ENCODE peak calls at places on chromosome 20, in five cellular contexts. One of them, this sample, is unnamed.

GRCh38 chr20:43746344-43747137 is 19.7 kb upstream of the GTSF1L start:
- DNase-seq in heart left ventricle: no peak
- DNase-seq in endodermal cell: no peak
- DNase-seq in pancreas: no peak
- DNase-seq in IMR-90: no peak
- DNase-seq in this sample: no peak

GRCh38 chr20:63830821-63831593 is at the start of gene ZBTB46:
- DNase-seq in heart left ventricle: peak
- DNase-seq in endodermal cell: peak
- DNase-seq in pancreas: peak
- DNase-seq in IMR-90: peak
- DNase-seq in this sample: no peak

GRCh38 chr20:4158466-4159050 is 143.2 kb upstream of the RNF24 start:
- DNase-seq in heart left ventricle: no peak
- DNase-seq in endodermal cell: no peak
- DNase-seq in pancreas: peak
- DNase-seq in IMR-90: no peak
- DNase-seq in this sample: no peak

GRCh38 chr20:19396466-19397081 is 184.1 kb downstream of the SLC24A3 start:
- DNase-seq in heart left ventricle: no peak
- DNase-seq in endodermal cell: no peak
- DNase-seq in pancreas: no peak
- DNase-seq in IMR-90: no peak
- DNase-seq in this sample: no peak

GRCh38 chr20:36465109-36466080 is 75.9 kb upstream of the MYL9 start:
- DNase-seq in heart left ventricle: no peak
- DNase-seq in endodermal cell: peak
- DNase-seq in pancreas: no peak
- DNase-seq in IMR-90: peak
- DNase-seq in this sample: no peak

GRCh38 chr20:22717466-22717865 is 133.1 kb upstream of the FOXA2 start:
- DNase-seq in heart left ventricle: peak
- DNase-seq in endodermal cell: no peak
- DNase-seq in pancreas: no peak
- DNase-seq in IMR-90: no peak
- DNase-seq in this sample: no peak

GRCh38 chr20:32972181-32973076 is 31.8 kb downstream of the SUN5 start:
- DNase-seq in heart left ventricle: no peak
- DNase-seq in endodermal cell: peak
- DNase-seq in pancreas: no peak
- DNase-seq in IMR-90: no peak
- DNase-seq in this sample: no peak

GRCh38 chr20:14553774-14554524 is 216.5 kb upstream of the FLRT3 start:
- DNase-seq in heart left ventricle: no peak
- DNase-seq in endodermal cell: no peak
- DNase-seq in pancreas: no peak
- DNase-seq in IMR-90: peak
- DNase-seq in this sample: no peak

GRCh38 chr20:4811661-4812181 is 90.0 kb downstream of the PRND start:
- DNase-seq in heart left ventricle: peak
- DNase-seq in endodermal cell: no peak
- DNase-seq in pancreas: no peak
- DNase-seq in IMR-90: no peak
- DNase-seq in this sample: peak

GRCh38 chr20:59565768-59566461 is 38.4 kb upstream of the PHACTR3 start:
- DNase-seq in heart left ventricle: no peak
- DNase-seq in endodermal cell: no peak
- DNase-seq in pancreas: no peak
- DNase-seq in IMR-90: no peak
- DNase-seq in this sample: peak

GRCh38 chr20:16011061-16011460 is 562.2 kb downstream of the KIF16B start:
- DNase-seq in heart left ventricle: no peak
- DNase-seq in endodermal cell: no peak
- DNase-seq in pancreas: no peak
- DNase-seq in IMR-90: no peak
- DNase-seq in this sample: no peak

GRCh38 chr20:6679086-6679485 is 88.4 kb upstream of the BMP2 start:
- DNase-seq in heart left ventricle: no peak
- DNase-seq in endodermal cell: peak
- DNase-seq in pancreas: no peak
- DNase-seq in IMR-90: no peak
- DNase-seq in this sample: no peak

GRCh38 chr20:49318430-49319203 is 40.8 kb upstream of the ZNFX1 start:
- DNase-seq in heart left ventricle: no peak
- DNase-seq in endodermal cell: peak
- DNase-seq in pancreas: no peak
- DNase-seq in IMR-90: no peak
- DNase-seq in this sample: no peak

GRCh38 chr20:63173552-63174191 is 42.3 kb downstream of the YTHDF1 start:
- DNase-seq in heart left ventricle: no peak
- DNase-seq in endodermal cell: no peak
- DNase-seq in pancreas: no peak
- DNase-seq in IMR-90: no peak
- DNase-seq in this sample: no peak

GRCh38 chr20:63740070-63740500 is 509 bp downstream of the SLC2A4RG start:
- DNase-seq in heart left ventricle: peak
- DNase-seq in endodermal cell: no peak
- DNase-seq in pancreas: peak
- DNase-seq in IMR-90: peak
- DNase-seq in this sample: peak

GRCh38 chr20:46743088-46743487 is 33.6 kb downstream of the SLC2A10 start:
- DNase-seq in heart left ventricle: no peak
- DNase-seq in endodermal cell: peak
- DNase-seq in pancreas: no peak
- DNase-seq in IMR-90: no peak
- DNase-seq in this sample: no peak

GRCh38 chr20:23605867-23606651 is at the start of gene CST9:
- DNase-seq in heart left ventricle: no peak
- DNase-seq in endodermal cell: no peak
- DNase-seq in pancreas: no peak
- DNase-seq in IMR-90: no peak
- DNase-seq in this sample: no peak

GRCh38 chr20:22905667-22906066 is 129.4 kb upstream of the SSTR4 start:
- DNase-seq in heart left ventricle: peak
- DNase-seq in endodermal cell: no peak
- DNase-seq in pancreas: no peak
- DNase-seq in IMR-90: no peak
- DNase-seq in this sample: no peak

GRCh38 chr20:10225439-10226080 is 6.9 kb downstream of the SNAP25 start:
- DNase-seq in heart left ventricle: no peak
- DNase-seq in endodermal cell: peak
- DNase-seq in pancreas: no peak
- DNase-seq in IMR-90: no peak
- DNase-seq in this sample: no peak

GRCh38 chr20:24032412-24032898 is 43.9 kb upstream of the GGTLC1 start:
- DNase-seq in heart left ventricle: no peak
- DNase-seq in endodermal cell: no peak
- DNase-seq in pancreas: no peak
- DNase-seq in IMR-90: no peak
- DNase-seq in this sample: no peak

GRCh38 chr20:9629821-9630220 is 115.4 kb downstream of the LAMP5 start:
- DNase-seq in heart left ventricle: no peak
- DNase-seq in endodermal cell: no peak
- DNase-seq in pancreas: no peak
- DNase-seq in IMR-90: no peak
- DNase-seq in this sample: no peak

GRCh38 chr20:52294106-52294628 is 102.6 kb upstream of the ZFP64 start:
- DNase-seq in heart left ventricle: no peak
- DNase-seq in endodermal cell: no peak
- DNase-seq in pancreas: no peak
- DNase-seq in IMR-90: no peak
- DNase-seq in this sample: no peak

GRCh38 chr20:49278817-49279676 is 1.2 kb upstream of the ZNFX1 start:
- DNase-seq in heart left ventricle: no peak
- DNase-seq in endodermal cell: peak
- DNase-seq in pancreas: peak
- DNase-seq in IMR-90: no peak
- DNase-seq in this sample: peak

GRCh38 chr20:39702716-39703349 is 740.7 kb downstream of the DHX35 start:
- DNase-seq in heart left ventricle: no peak
- DNase-seq in endodermal cell: no peak
- DNase-seq in pancreas: no peak
- DNase-seq in IMR-90: no peak
- DNase-seq in this sample: no peak

GRCh38 chr20:24165336-24166126 is 177.0 kb upstream of the GGTLC1 start:
- DNase-seq in heart left ventricle: no peak
- DNase-seq in endodermal cell: no peak
- DNase-seq in pancreas: no peak
- DNase-seq in IMR-90: no peak
- DNase-seq in this sample: no peak

GRCh38 chr20:9131841-9132240 is 63.0 kb downstream of the PLCB4 start:
- DNase-seq in heart left ventricle: no peak
- DNase-seq in endodermal cell: no peak
- DNase-seq in pancreas: no peak
- DNase-seq in IMR-90: no peak
- DNase-seq in this sample: no peak

GRCh38 chr20:63342561-63343459 is 18.3 kb downstream of the CHRNA4 start:
- DNase-seq in heart left ventricle: no peak
- DNase-seq in endodermal cell: no peak
- DNase-seq in pancreas: peak
- DNase-seq in IMR-90: no peak
- DNase-seq in this sample: no peak

GRCh38 chr20:63121246-63121645 is 94.7 kb downstream of the YTHDF1 start:
- DNase-seq in heart left ventricle: no peak
- DNase-seq in endodermal cell: no peak
- DNase-seq in pancreas: no peak
- DNase-seq in IMR-90: no peak
- DNase-seq in this sample: peak

GRCh38 chr20:52749938-52750337 is 222.2 kb upstream of the TSHZ2 start:
- DNase-seq in heart left ventricle: no peak
- DNase-seq in endodermal cell: no peak
- DNase-seq in pancreas: no peak
- DNase-seq in IMR-90: no peak
- DNase-seq in this sample: no peak

GRCh38 chr20:57080796-57081195 is 185.6 kb downstream of the BMP7 start:
- DNase-seq in heart left ventricle: no peak
- DNase-seq in endodermal cell: no peak
- DNase-seq in pancreas: no peak
- DNase-seq in IMR-90: no peak
- DNase-seq in this sample: no peak

GRCh38 chr20:4375881-4376280 is 345.8 kb upstream of the PRND start:
- DNase-seq in heart left ventricle: no peak
- DNase-seq in endodermal cell: no peak
- DNase-seq in pancreas: no peak
- DNase-seq in IMR-90: peak
- DNase-seq in this sample: no peak

GRCh38 chr20:11261533-11262000 is 587.8 kb upstream of the JAG1 start:
- DNase-seq in heart left ventricle: no peak
- DNase-seq in endodermal cell: no peak
- DNase-seq in pancreas: no peak
- DNase-seq in IMR-90: peak
- DNase-seq in this sample: no peak

GRCh38 chr20:39468703-39469102 is 506.6 kb downstream of the DHX35 start:
- DNase-seq in heart left ventricle: no peak
- DNase-seq in endodermal cell: peak
- DNase-seq in pancreas: no peak
- DNase-seq in IMR-90: no peak
- DNase-seq in this sample: no peak

GRCh38 chr20:64161595-64162238 is 2.5 kb upstream of the MYT1 start:
- DNase-seq in heart left ventricle: peak
- DNase-seq in endodermal cell: peak
- DNase-seq in pancreas: peak
- DNase-seq in IMR-90: peak
- DNase-seq in this sample: no peak

GRCh38 chr20:45405566-45406259 is 2.4 kb upstream of the DBNDD2 start:
- DNase-seq in heart left ventricle: peak
- DNase-seq in endodermal cell: peak
- DNase-seq in pancreas: peak
- DNase-seq in IMR-90: no peak
- DNase-seq in this sample: no peak

DNA sequence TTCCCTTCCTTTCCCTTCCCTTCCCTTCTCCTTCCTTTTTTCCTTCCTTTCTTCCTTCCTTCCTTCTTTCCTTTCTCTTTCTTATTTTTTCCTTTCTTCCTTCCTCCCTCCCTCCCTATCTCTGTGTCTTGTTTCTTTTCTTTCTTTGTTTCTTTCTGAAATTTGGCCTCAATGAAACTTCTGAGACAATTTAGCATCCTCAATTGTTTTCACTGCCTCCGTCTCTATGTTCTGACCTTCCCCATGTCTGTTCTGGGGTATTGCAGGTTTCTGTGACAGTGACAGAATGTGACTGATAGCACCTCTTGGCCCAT is 81.7 kb upstream of the PAX1 start:
- DNase-seq in heart left ventricle: no peak
- DNase-seq in endodermal cell: no peak
- DNase-seq in pancreas: no peak
- DNase-seq in IMR-90: no peak
- DNase-seq in this sample: no peak
- TF ChIP-seq CTCF in heart left ventricle: no peak
- TF ChIP-seq CTCF in endodermal cell: no peak
- TF ChIP-seq CTCF in pancreas: no peak
- TF ChIP-seq CTCF in IMR-90: no peak
- TF ChIP-seq CTCF in this sample: no peak

GRCh38 chr20:12966468-12967085 is 42.2 kb upstream of the SPTLC3 start:
- DNase-seq in heart left ventricle: no peak
- DNase-seq in endodermal cell: no peak
- DNase-seq in pancreas: no peak
- DNase-seq in IMR-90: peak
- DNase-seq in this sample: no peak
- TF ChIP-seq CTCF in heart left ventricle: no peak
- TF ChIP-seq CTCF in endodermal cell: peak
- TF ChIP-seq CTCF in pancreas: no peak
- TF ChIP-seq CTCF in IMR-90: peak
- TF ChIP-seq CTCF in this sample: peak

DNA sequence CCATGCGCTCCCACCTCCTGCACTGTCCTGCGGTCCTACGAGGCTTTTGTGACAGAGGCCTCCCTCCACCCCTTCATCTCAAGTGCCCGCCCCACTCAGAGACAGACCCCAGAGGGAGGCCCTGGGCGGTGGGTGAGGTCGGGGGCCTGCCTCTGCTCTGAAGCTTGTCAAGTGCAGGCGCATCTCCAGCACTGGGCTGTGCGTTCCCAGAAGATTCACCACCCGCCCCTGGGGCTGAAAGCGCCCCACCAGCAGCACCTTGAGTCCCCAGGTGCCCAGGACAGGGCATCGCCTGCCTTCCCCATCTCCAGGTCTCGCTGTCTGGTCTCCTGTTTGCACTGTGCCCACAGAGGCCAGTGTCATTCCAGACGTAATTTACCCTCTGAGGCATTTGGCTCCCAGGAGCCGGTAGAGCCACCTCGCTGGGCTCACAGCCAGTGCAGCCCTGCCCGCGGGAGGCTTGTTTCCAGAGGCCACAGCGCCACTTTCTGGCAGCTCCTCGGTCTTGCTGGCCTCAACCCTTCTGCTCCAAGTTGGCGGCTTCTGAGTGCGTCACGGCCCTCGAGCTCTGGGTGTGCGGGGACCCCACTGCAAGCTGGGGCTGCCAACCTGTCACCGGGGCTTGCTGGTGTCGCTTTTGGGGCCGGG is 191.1 kb downstream of the TAF4 start:
- DNase-seq in heart left ventricle: no peak
- DNase-seq in endodermal cell: peak
- DNase-seq in pancreas: peak
- DNase-seq in IMR-90: peak
- DNase-seq in this sample: no peak
- TF ChIP-seq CTCF in heart left ventricle: no peak
- TF ChIP-seq CTCF in endodermal cell: peak
- TF ChIP-seq CTCF in pancreas: no peak
- TF ChIP-seq CTCF in IMR-90: peak
- TF ChIP-seq CTCF in this sample: no peak

GRCh38 chr20:38213607-38213940 is 47.0 kb downstream of the KIAA1755 start:
- DNase-seq in heart left ventricle: no peak
- DNase-seq in endodermal cell: no peak
- DNase-seq in pancreas: no peak
- DNase-seq in IMR-90: no peak
- DNase-seq in this sample: no peak
- TF ChIP-seq CTCF in heart left ventricle: no peak
- TF ChIP-seq CTCF in endodermal cell: no peak
- TF ChIP-seq CTCF in pancreas: no peak
- TF ChIP-seq CTCF in IMR-90: no peak
- TF ChIP-seq CTCF in this sample: no peak